ENCODE peak calls at places on chromosomes 7 and 10, in six cellular contexts. D, F, P, H, G and M are unnamed samples.

GRCh38 chr7:22854158-22855048 is 31.8 kb upstream of the TOMM7 start:
- DNase-seq in D (peak; percentile 89), F (peak; percentile 74), P (peak; percentile 85), H (peak; percentile 29), G (peak; percentile 96), M (peak; percentile 63)

GRCh38 chr10:72334196-72334831 is 20.4 kb downstream of the DNAJB12 start:
- DNase-seq in D (peak; percentile 50), F (no peak), P (no peak), H (peak; percentile 77), G (no peak), M (no peak)

GRCh38 chr10:43236176-43236850 is 30.6 kb downstream of the RASGEF1A start:
- DNase-seq in D (no peak), F (no peak), P (no peak), H (no peak), G (no peak), M (no peak)

GRCh38 chr10:70546585-70546984 is 56.0 kb downstream of the PRF1 start:
- DNase-seq in D (no peak), F (no peak), P (no peak), H (no peak), G (no peak), M (no peak)

GRCh38 chr7:142323706-142324105 is 65.8 kb upstream of the PRSS58 start:
- DNase-seq in D (no peak), F (peak; percentile 13), P (peak; percentile 17), H (peak; percentile 49), G (peak; percentile 74), M (no peak)

GRCh38 chr10:95279042-95279820 is 11.6 kb downstream of the PDLIM1 start:
- DNase-seq in D (peak; percentile 81), F (no peak), P (peak; percentile 46), H (no peak), G (no peak), M (no peak)

GRCh38 chr10:86665218-86665607 is 3.1 kb upstream of the LDB3 start:
- DNase-seq in D (no peak), F (no peak), P (no peak), H (peak; percentile 51), G (no peak), M (no peak)

GRCh38 chr10:79349766-79350406 is 2.6 kb downstream of the PPIF start:
- DNase-seq in D (no peak), F (no peak), P (no peak), H (no peak), G (peak; percentile 14), M (no peak)

GRCh38 chr10:36779238-36779846 is 346.1 kb upstream of the ANKRD30A start:
- DNase-seq in D (peak; percentile 81), F (peak; percentile 30), P (peak; percentile 47), H (peak; percentile 74), G (peak; percentile 8), M (no peak)

GRCh38 chr10:24952701-24953349 is 419 bp upstream of the PRTFDC1 start:
- DNase-seq in D (peak; percentile 56), F (no peak), P (peak; percentile 57), H (peak; percentile 87), G (peak; percentile 75), M (no peak)

GRCh38 chr7:138308116-138308515 is 151.9 kb upstream of the TRIM24 start:
- DNase-seq in D (no peak), F (no peak), P (no peak), H (no peak), G (no peak), M (no peak)

GRCh38 chr10:49606981-49607535 is 3.1 kb upstream of the SLC18A3 start:
- DNase-seq in D (peak; percentile 45), F (peak; percentile 33), P (peak; percentile 42), H (no peak), G (peak; percentile 88), M (no peak)

GRCh38 chr7:101784275-101785127 is 32.9 kb upstream of the CUX1 start:
- DNase-seq in D (no peak), F (peak; percentile 13), P (no peak), H (no peak), G (peak; percentile 45), M (no peak)

GRCh38 chr7:93719546-93719945 is 145.0 kb upstream of the CALCR start:
- DNase-seq in D (peak; percentile 34), F (no peak), P (no peak), H (no peak), G (peak; percentile 8), M (no peak)

GRCh38 chr7:90596745-90597526 is 815 bp downstream of the CDK14 start:
- DNase-seq in D (peak; percentile 48), F (no peak), P (no peak), H (peak; percentile 82), G (peak; percentile 12), M (peak; percentile 40)

GRCh38 chr7:70582921-70583895 is 548.7 kb upstream of the GALNT17 start:
- DNase-seq in D (no peak), F (no peak), P (no peak), H (peak; percentile 67), G (no peak), M (no peak)

GRCh38 chr10:1204434-1205326 is 148.5 kb downstream of the WDR37 start:
- DNase-seq in D (no peak), F (no peak), P (no peak), H (no peak), G (no peak), M (no peak)

GRCh38 chr10:77836299-77836820 is 90.2 kb downstream of the DLG5 start:
- DNase-seq in D (peak; percentile 22), F (no peak), P (no peak), H (no peak), G (peak; percentile 92), M (peak; percentile 66)

GRCh38 chr7:141701489-141702046 is 398 bp downstream of the DENND11 start:
- DNase-seq in D (no peak), F (no peak), P (peak; percentile 35), H (peak; percentile 89), G (peak; percentile 27), M (peak; percentile 20)

GRCh38 chr10:17527530-17528146 is 73.2 kb upstream of the ST8SIA6 start:
- DNase-seq in D (peak; percentile 89), F (no peak), P (peak; percentile 22), H (no peak), G (no peak), M (no peak)

GRCh38 chr10:23035569-23035968 is 59.8 kb upstream of the MSRB2 start:
- DNase-seq in D (no peak), F (peak; percentile 10), P (no peak), H (peak; percentile 26), G (no peak), M (no peak)

GRCh38 chr10:14478639-14479038 is 147.9 kb upstream of the FRMD4A start:
- DNase-seq in D (peak; percentile 84), F (no peak), P (peak; percentile 28), H (peak; percentile 65), G (peak; percentile 31), M (no peak)

GRCh38 chr10:1561731-1562337 is 175.5 kb downstream of the ADARB2 start:
- DNase-seq in D (no peak), F (no peak), P (no peak), H (no peak), G (no peak), M (no peak)

GRCh38 chr7:106068986-106069385 is 43.1 kb downstream of the SYPL1 start:
- DNase-seq in D (no peak), F (no peak), P (no peak), H (peak; percentile 44), G (no peak), M (no peak)

GRCh38 chr10:106830466-106830865 is 334.0 kb downstream of the SORCS1 start:
- DNase-seq in D (no peak), F (no peak), P (no peak), H (no peak), G (no peak), M (no peak)

GRCh38 chr10:95242581-95243317 is 48.1 kb downstream of the PDLIM1 start:
- DNase-seq in D (peak; percentile 63), F (peak; percentile 45), P (peak; percentile 72), H (peak; percentile 62), G (peak; percentile 15), M (no peak)

GRCh38 chr10:121527690-121528089 is 70.6 kb downstream of the FGFR2 start:
- DNase-seq in D (peak; percentile 1), F (no peak), P (no peak), H (no peak), G (no peak), M (no peak)

GRCh38 chr7:105365541-105366534 is 22.9 kb downstream of the SRPK2 start:
- DNase-seq in D (no peak), F (no peak), P (no peak), H (no peak), G (no peak), M (no peak)

DNA sequence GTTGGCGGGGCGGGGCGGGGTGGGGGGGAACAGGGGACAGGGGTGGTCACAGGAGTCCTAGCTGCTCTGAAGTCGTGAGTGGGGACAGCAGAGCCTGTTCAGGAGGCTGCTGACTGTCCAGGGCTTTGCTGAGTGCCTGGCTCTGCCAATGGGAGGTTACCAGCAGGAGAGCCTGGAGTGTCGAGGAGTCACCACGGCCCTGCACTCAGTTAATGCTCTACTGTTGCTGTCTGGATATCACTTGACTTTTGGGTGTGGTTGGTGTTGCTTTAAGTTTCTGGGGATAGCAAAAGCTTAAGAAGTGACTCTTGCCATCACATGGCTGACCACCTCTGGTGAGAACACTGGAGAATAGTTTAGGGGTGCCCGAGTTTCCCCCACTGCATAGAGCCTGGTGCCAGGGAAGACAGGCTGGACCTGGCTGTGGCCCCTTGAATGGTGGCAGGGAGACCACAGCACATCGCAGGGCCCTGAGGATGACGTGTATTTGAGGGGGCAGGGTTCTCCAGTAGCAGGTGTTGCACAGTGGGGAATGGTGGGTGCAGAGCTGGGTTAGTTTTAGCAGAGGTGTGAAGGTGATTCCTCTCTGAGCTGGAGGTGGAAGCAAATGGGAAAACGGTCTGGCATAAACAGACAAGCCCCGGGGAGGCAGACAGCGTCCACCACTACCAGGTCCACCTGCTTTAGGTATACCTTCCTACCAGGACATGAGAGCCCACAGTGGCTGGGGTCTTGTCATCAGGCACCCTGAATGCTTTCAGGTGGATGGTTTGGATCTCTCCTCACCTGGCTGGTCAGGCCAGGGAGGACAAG is 54.2 kb upstream of the CAMK2B start:
- DNase-seq in D (peak; percentile 17), F (no peak), P (no peak), H (peak; percentile 29), G (no peak), M (no peak)
- TF ChIP-seq SMC3 in D (no peak), F (no peak), P (no peak), H (no peak), G (no peak), M (no peak)

DNA sequence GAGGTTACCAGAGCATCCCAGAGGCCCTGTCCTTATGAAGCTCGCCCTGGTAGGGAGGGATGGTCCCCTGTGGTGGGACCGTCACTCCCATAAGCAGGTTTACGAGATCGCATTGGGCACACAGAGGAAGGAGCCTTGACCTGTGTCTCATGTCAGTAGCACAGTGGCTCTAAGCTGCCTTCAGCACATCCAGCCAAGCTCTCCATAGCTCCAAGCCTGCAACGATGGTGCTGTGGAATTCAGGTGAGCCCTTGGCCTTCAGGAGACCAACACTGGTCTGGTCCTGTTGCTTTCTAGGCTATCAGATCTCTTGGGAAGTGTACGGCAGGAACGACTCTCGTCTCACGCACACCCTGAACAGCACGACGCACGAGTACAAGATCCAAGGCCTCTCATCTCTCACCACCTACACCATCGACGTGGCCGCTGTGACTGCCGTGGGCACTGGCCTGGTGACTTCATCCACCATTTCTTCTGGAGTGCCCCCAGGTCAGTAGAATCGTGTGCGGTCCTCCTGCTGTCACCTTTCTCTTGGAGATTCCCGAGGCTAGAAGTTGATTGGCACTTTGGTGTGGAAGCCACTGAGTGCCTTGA is 605.3 kb upstream of the FOXK1 start:
- DNase-seq in D (no peak), F (no peak), P (no peak), H (no peak), G (no peak), M (no peak)
- TF ChIP-seq SMC3 in D (no peak), F (no peak), P (no peak), H (no peak), G (no peak), M (no peak)

GRCh38 chr7:107180378-107180777 is 11.6 kb downstream of the HBP1 start:
- DNase-seq in D (peak; percentile 88), F (peak; percentile 22), P (peak; percentile 16), H (no peak), G (peak; percentile 30), M (no peak)
- TF ChIP-seq SMC3 in D (no peak), F (no peak), P (no peak), H (no peak), G (no peak), M (no peak)

GRCh38 chr10:3889961-3890522 is 105.0 kb upstream of the KLF6 start:
- DNase-seq in D (peak; percentile 87), F (peak; percentile 99), P (peak; percentile 30), H (no peak), G (no peak), M (no peak)
- TF ChIP-seq SMC3 in D (no peak), F (peak; percentile 5), P (peak; percentile 37), H (no peak), G (no peak), M (no peak)